ENCODE peak calls at places on chromosomes 16 and 17, in four cellular contexts. R, W, G and P are unnamed samples.
A peak's percentile ranks its signal among the peaks of the same experiment; 100 is the strongest.

GRCh38 chr17:48636177-48637018 is 10.2 kb upstream of the HOXB9 start:
- DNase-seq in R (peak; percentile 95), W (no peak), G (no peak), P (peak; percentile 95)

GRCh38 chr17:62562656-62563055 is 64.8 kb upstream of the MRC2 start:
- DNase-seq in W (no peak), G (no peak), R (no peak), P (peak; percentile 31)

GRCh38 chr17:60128171-60128859 is 21.5 kb upstream of the CA4 start:
- DNase-seq in R (no peak), G (peak; percentile 0), W (no peak), P (no peak)

GRCh38 chr17:9237661-9238301 is 216.5 kb downstream of the NTN1 start:
- DNase-seq in R (no peak), G (no peak), W (no peak), P (no peak)

GRCh38 chr16:10009691-10010090 is 172.5 kb downstream of the GRIN2A start:
- DNase-seq in G (no peak), W (no peak), R (no peak), P (no peak)

GRCh38 chr16:84003001-84003400 is 35.0 kb downstream of the NECAB2 start:
- DNase-seq in R (no peak), G (no peak), W (no peak), P (no peak)

GRCh38 chr17:46071796-46072195 is 72.7 kb downstream of the STH start:
- DNase-seq in G (no peak), R (no peak), W (no peak), P (no peak)

GRCh38 chr16:83744521-83744981 is 63.2 kb upstream of the HSBP1 start:
- DNase-seq in R (no peak), W (no peak), G (no peak), P (no peak)

GRCh38 chr17:21098934-21099687 is 27.7 kb upstream of the DHRS7B start:
- DNase-seq in W (peak; percentile 35), G (peak; percentile 53), R (peak; percentile 98), P (peak; percentile 83)

GRCh38 chr16:21001262-21001661 is 100.7 kb downstream of the LYRM1 start:
- DNase-seq in R (peak; percentile 18), W (no peak), G (no peak), P (peak; percentile 32)

GRCh38 chr17:2120550-2121335 is 65.8 kb downstream of the HIC1 start:
- DNase-seq in G (no peak), R (no peak), W (no peak), P (no peak)

GRCh38 chr16:46811682-46812081 is 19.3 kb downstream of the C16orf87 start:
- DNase-seq in G (no peak), W (no peak), R (no peak), P (no peak)

GRCh38 chr16:9527976-9528375 is 436.5 kb downstream of the HAPSTR1 start:
- DNase-seq in R (no peak), W (no peak), G (no peak), P (no peak)

GRCh38 chr17:82338858-82339633 is 5.5 kb upstream of the SECTM1 start:
- DNase-seq in W (peak; percentile 72), R (peak; percentile 94), G (peak; percentile 75), P (peak; percentile 81)

GRCh38 chr16:86296263-86296662 is 214.1 kb upstream of the FOXF1 start:
- DNase-seq in R (no peak), W (no peak), G (no peak), P (no peak)

GRCh38 chr16:89404561-89404960 is 85.8 kb downstream of the ANKRD11 start:
- DNase-seq in W (no peak), R (no peak), G (peak; percentile 50), P (peak; percentile 39)

GRCh38 chr16:79363035-79363434 is 237.5 kb downstream of the MAF start:
- DNase-seq in W (no peak), G (no peak), R (no peak), P (no peak)

GRCh38 chr16:7343271-7343670 is 10.6 kb downstream of the RBFOX1 start:
- DNase-seq in W (no peak), G (no peak), R (no peak), P (no peak)

GRCh38 chr16:27568077-27568476 is 18.1 kb downstream of the KATNIP start:
- DNase-seq in W (no peak), G (no peak), R (peak; percentile 27), P (no peak)

GRCh38 chr17:10836966-10837599 is 804 bp downstream of the PIRT start:
- DNase-seq in G (no peak), R (no peak), W (no peak), P (peak; percentile 79)

GRCh38 chr16:14676633-14677032 is 17.5 kb downstream of the PLA2G10 start:
- DNase-seq in W (no peak), R (no peak), G (no peak), P (no peak)

GRCh38 chr16:14681115-14681514 is 13.0 kb downstream of the PLA2G10 start:
- DNase-seq in G (no peak), W (no peak), R (no peak), P (no peak)

GRCh38 chr16:14682121-14682520 is 12.0 kb downstream of the PLA2G10 start:
- DNase-seq in R (no peak), G (no peak), W (no peak), P (no peak)

GRCh38 chr16:14677627-14678026 is 16.5 kb downstream of the PLA2G10 start:
- DNase-seq in W (no peak), G (no peak), R (no peak), P (no peak)

GRCh38 chr16:14678748-14679497 is 15.2 kb downstream of the PLA2G10 start:
- DNase-seq in G (no peak), R (no peak), W (no peak), P (no peak)
- H3K4me1 ChIP-seq in G (no peaks in the 10 kb centered on the region), R (peaks cover 6% of the 10 kb centered on the region), W (no peaks in the 10 kb centered on the region), P (no peaks in the 10 kb centered on the region)

GRCh38 chr16:58451263-58451662 is 48.7 kb upstream of the NDRG4 start:
- DNase-seq in W (no peak), R (no peak), G (no peak), P (no peak)
- H3K27ac ChIP-seq in W (no peak overlapping the region), R (peak overlapping the region; percentile 59), G (no peak overlapping the region), P (no peak overlapping the region)

GRCh38 chr17:37726248-37726647 is 18.6 kb downstream of the HNF1B start:
- DNase-seq in R (no peak), W (no peak), G (no peak), P (no peak)
- H3K4me3 ChIP-seq in R (no peak overlapping the region), W (no peak overlapping the region), G (no peak overlapping the region), P (no peak overlapping the region)

DNA sequence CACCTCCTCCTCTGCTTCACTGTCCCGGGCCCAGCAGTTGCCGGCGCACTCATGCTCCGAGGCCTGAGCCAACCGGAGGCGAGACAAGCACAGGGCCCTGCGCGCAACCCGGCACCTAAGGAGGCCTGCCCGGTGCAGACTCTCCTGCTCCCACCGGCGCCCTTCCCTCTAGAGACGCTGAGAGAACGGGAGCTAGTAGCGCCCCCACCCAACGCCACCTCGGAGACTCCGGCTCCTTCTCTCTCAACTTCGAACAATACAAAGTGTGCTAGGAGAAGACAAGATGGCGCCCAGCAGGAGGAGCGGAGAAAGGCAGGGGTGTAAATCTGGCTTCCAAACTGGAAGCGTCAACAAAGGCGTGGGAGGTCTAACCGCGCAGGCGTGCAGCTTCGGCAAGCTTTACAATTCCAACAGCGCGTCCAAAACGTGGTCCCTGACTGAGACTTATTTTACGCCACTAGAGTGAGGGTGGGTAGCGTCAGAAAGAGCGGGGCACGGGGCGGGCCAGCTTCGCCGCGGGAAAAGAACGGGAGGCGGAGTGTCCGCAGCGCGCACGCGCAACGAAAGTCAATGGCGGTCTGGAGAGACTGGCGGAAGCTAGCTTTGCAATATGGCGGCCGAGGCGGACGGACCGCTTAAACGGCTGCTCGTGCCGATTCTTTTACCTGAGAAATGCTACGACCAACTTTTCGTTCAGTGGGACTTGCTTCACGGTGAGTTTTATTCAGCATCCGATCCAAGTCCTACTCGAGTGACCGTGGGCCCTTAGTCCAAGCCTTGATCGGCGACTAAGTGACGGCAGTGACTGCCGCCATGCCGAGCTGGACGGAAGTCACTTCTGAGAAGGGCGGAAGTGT is at the start of gene MPDU1:
- DNase-seq in G (peak; percentile 96), W (peak; percentile 98), R (peak; percentile 89), P (peak; percentile 96)
- H3K4me1 ChIP-seq in G (peaks cover 18% of the 10 kb centered on the region), W (peaks cover 21% of the 10 kb centered on the region), R (peaks cover 50% of the 10 kb centered on the region), P (peaks cover 3% of the 10 kb centered on the region)

DNA sequence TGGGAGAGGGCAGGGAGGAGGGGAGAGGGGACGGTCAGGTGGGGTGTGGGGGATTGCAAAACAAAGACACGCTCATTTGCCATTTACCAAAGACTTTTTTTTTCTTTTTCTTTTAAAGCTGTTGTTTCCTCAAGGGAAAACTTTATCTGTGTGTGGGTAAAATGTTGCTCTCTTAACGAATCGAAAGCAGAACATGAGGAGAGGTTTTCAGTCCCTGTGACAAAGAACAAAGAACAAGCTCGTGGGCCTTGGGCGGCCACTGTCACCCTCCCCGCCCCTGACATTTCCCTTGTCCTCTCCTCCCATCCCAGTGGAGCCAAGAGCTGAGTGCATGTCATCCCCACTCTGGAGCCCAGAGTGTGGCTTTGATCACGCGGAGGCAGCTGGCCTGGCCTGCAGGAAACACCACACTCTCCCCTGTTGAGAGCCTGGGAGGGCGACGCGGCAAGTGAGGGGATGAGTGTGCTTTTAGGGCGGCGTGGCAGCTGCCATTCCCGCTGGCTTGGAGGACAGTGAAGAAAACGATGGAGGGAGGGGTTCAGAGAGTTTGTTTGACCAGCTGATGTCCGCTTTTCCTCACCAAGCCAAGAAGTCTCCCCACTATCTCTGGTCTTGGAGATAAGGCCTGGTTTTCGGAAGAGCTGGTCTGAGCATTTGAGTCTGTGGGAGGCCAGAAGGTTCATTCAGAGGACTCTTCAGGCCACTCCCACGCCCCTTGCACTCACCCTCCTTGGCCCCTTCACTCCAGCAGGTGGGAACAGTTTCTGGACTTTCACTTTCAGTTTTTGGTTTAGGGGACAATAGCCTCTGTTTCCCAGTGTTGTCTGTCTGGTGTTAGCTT is 11.4 kb downstream of the CCR7 start:
- DNase-seq in G (no peak), W (peak; percentile 85), R (no peak), P (peak; percentile 33)
- H3K27ac ChIP-seq in G (peak overlapping the region; percentile 53), W (peak overlapping the region; percentile 86), R (peak overlapping the region; percentile 99), P (peak overlapping the region; percentile 77)

GRCh38 chr17:49879505-49879904 is 31.6 kb upstream of the TAC4 start:
- DNase-seq in G (no peak), W (no peak), R (no peak), P (no peak)
- H3K4me3 ChIP-seq in G (no peak overlapping the region), W (no peak overlapping the region), R (no peak overlapping the region), P (no peak overlapping the region)

DNA sequence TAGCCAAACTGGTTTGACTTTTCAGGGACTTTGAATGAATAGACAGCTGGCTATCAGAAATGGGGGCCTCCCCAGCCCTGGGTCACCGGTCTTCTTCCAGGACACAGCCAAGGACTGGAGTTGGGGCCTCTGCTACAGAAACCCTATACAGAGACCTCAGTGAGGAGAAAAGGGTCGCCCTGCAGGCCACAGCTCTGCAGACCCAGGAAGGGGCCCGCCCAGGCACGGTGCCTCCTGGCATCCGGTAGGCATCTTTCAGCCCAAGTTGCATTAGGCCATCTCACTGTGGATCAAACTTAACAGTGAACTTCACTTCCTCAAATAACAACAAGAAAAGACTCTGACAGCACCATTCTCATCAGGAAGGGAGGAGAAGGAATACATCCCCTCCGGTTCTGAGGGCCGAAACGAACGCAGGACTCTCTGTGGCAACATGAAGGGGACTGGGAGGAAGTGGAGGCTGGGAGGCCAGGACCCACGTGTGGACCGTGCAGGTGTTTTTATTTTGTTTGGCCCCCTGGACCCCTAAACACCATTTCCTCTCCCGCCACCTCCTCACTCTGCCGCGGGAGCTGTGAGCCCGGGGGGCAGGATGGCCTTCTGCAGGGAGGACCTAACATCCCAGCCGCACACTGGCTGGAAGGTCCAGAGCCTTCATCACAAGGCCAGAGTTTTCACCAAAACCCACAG is 7.2 kb downstream of the SLC38A10 start:
- DNase-seq in W (no peak), G (no peak), R (no peak), P (no peak)
- H3K4me1 ChIP-seq in W (peaks cover 5% of the 10 kb centered on the region), G (no peaks in the 10 kb centered on the region), R (no peaks in the 10 kb centered on the region), P (peaks cover 4% of the 10 kb centered on the region)

GRCh38 chr17:32855620-32856019 is 21.3 kb downstream of the MYO1D start:
- DNase-seq in R (no peak), W (no peak), G (no peak), P (no peak)
- H3K27ac ChIP-seq in R (no peak overlapping the region), W (no peak overlapping the region), G (no peak overlapping the region), P (peak overlapping the region; percentile 81)